ENCODE peak calls at places on chromosomes 12 and 14, in ten cellular contexts. L, Z, R, B, T, A, N, S, C and W are unnamed samples. For H3K4me1, the result is how much of the 10 kb centered on the place peaks cover.

GRCh38 chr12:124761876-124762275 is 101.8 kb downstream of the SCARB1 start:
- DNase-seq in N (no peak), R (no peak), C (no peak), L (no peak), Z (no peak), B (peak), S (peak), A (no peak), T (no peak), W (no peak)

GRCh38 chr12:123153906-123154305 is 3.0 kb upstream of the PITPNM2 start:
- DNase-seq in L (no peak), N (no peak), T (peak), Z (no peak), C (no peak), B (no peak), A (no peak), S (no peak), R (no peak), W (no peak)

GRCh38 chr14:94345344-94346072 is 22.4 kb upstream of the SERPINA6 start:
- DNase-seq in R (no peak), N (no peak), Z (no peak), B (peak), S (no peak), T (no peak), A (no peak), L (peak), C (no peak), W (peak)

GRCh38 chr12:103331643-103332042 is 164.1 kb downstream of the C12orf42 start:
- DNase-seq in B (no peak), L (no peak), T (no peak), A (no peak), N (no peak), S (no peak), R (no peak), Z (no peak), C (no peak), W (no peak)

GRCh38 chr14:73369433-73369832 is 88.9 kb downstream of the NUMB start:
- DNase-seq in T (no peak), R (no peak), Z (no peak), C (no peak), L (no peak), B (no peak), N (no peak), A (no peak), S (no peak), W (no peak)

GRCh38 chr14:60734465-60735242 is at the start of gene MNAT1:
- DNase-seq in R (peak), A (peak), N (no peak), Z (peak), T (peak), S (peak), C (peak), B (peak), L (peak), W (peak)

GRCh38 chr12:130526813-130527212 is 189.1 kb downstream of the PIWIL1 start:
- DNase-seq in A (peak), S (peak), C (no peak), Z (peak), N (no peak), T (peak), R (no peak), B (no peak), L (no peak), W (no peak)

GRCh38 chr12:6226002-6226700 is 26.0 kb downstream of the CD9 start:
- DNase-seq in A (peak), T (no peak), Z (peak), C (peak), S (no peak), R (no peak), L (peak), B (peak), N (no peak), W (peak)

GRCh38 chr12:71846322-71846940 is 6.9 kb downstream of the TBC1D15 start:
- DNase-seq in L (peak), R (no peak), C (no peak), Z (no peak), A (no peak), T (no peak), N (no peak), S (peak), B (peak), W (no peak)

GRCh38 chr14:88533203-88533602 is 21.6 kb downstream of the PTPN21 start:
- DNase-seq in R (no peak), A (no peak), T (no peak), B (no peak), C (no peak), Z (no peak), L (peak), S (no peak), N (no peak), W (no peak)

GRCh38 chr12:108457006-108457733 is 57.9 kb upstream of the FICD start:
- DNase-seq in N (no peak), Z (no peak), L (peak), R (no peak), B (peak), A (peak), C (peak), S (peak), T (peak), W (no peak)

GRCh38 chr12:70448371-70448770 is 82.3 kb downstream of the KCNMB4 start:
- DNase-seq in R (no peak), N (no peak), B (peak), T (no peak), L (no peak), C (no peak), Z (no peak), A (peak), S (no peak), W (no peak)

GRCh38 chr12:94220804-94221203 is 72.4 kb downstream of the PLXNC1 start:
- DNase-seq in B (no peak), N (no peak), S (no peak), C (no peak), T (no peak), A (no peak), Z (no peak), R (no peak), L (no peak), W (no peak)
- TF ChIP-seq CTCF in B (no peak), N (no peak), S (no peak), C (no peak), T (no peak), A (no peak), Z (no peak), R (no peak), L (no peak), W (no peak)

DNA sequence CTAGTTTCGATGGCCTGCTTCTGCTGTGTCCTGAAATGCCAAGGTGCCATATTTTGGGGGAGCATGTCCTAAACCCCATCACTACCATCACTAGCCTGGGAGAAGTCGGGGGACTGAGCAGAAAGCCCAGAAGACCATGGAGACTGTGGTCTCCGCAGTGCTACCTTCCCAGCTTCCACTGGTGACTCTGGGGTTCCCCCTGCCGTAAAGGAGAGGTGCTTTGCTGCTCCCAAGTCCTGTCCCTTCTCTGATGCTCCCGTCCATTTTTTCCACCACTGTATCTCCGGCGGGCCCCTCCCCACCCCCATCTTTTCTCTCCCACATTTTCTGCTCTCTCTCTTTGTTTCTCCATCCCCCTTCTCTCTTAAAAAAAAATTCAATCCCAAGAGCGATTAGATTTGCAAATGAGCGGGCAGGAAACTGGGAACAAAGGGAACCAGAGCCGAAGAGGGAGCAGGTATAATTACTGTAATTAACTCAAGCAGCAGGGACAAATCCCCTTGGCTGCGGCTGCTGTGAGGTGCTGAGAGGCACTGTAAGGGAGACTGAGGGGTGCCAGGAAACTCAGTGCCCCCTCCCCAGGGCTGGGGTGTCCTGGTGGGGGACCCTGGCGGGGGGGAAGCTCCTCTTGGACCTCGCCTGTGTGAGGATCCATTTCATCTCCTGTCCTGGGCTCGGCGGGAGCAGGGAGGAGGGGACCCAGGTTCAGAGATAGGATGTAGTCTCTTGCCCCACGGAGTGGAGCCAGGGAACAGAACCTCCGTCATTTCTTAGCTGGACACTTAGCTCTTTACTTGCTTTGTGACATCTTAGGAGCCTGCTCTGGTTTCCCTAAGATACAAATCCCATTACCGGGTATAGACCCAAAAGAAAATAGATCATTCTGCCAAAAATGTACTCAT is 140.5 kb upstream of the NRXN3 start:
- DNase-seq in N (no peak), R (no peak), S (no peak), L (no peak), A (no peak), C (no peak), B (no peak), Z (no peak), T (peak), W (no peak)
- H3K4me3 ChIP-seq in N (no peak), R (no peak), S (no peak), L (no peak), A (no peak), C (no peak), B (no peak), Z (no peak), T (peak), W (no peak)

GRCh38 chr14:59391388-59391787 is 73.8 kb downstream of the GPR135 start:
- DNase-seq in Z (no peak), R (no peak), L (no peak), B (no peak), C (no peak), N (no peak), T (no peak), A (no peak), S (no peak), W (no peak)

GRCh38 chr14:59395672-59396071 is 69.5 kb downstream of the GPR135 start:
- DNase-seq in S (no peak), C (no peak), R (no peak), A (no peak), T (no peak), Z (no peak), N (no peak), B (no peak), L (no peak), W (no peak)

GRCh38 chr14:59389936-59390335 is 75.2 kb downstream of the GPR135 start:
- DNase-seq in S (no peak), Z (no peak), B (no peak), A (no peak), L (peak), T (no peak), N (no peak), R (no peak), C (no peak), W (no peak)

GRCh38 chr14:59398841-59399240 is 66.3 kb downstream of the GPR135 start:
- DNase-seq in B (no peak), A (no peak), C (no peak), T (no peak), R (no peak), S (no peak), N (no peak), Z (no peak), L (no peak), W (no peak)

DNA sequence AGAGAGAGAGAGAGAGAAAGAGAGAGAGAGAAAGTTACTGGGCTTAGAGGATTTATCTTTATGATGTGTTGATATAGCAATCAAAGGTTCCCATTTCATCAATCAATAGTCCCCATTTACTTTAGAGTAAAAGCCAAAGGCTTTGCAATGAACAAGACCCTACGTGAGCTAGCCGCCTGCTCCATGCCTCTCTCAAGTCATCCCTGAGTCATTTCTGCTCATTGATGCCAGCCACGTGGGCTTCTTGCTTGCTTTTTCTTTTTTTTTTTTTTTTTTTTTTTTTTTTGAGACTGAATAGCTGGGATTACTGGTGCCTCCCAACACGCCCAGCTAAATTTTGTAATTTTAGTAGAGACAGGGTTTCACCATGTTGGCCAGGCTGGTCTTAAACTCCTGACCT is 70.9 kb downstream of the GPR135 start:
- DNase-seq in A (no peak), N (no peak), B (peak), C (no peak), S (no peak), L (no peak), Z (no peak), T (no peak), R (no peak), W (no peak)
- H3K4me1 ChIP-seq in A (under half), N (under half), B (under half), C (under half), S (under half), L (under half), Z (under half), T (under half), R (under half), W (under half)

DNA sequence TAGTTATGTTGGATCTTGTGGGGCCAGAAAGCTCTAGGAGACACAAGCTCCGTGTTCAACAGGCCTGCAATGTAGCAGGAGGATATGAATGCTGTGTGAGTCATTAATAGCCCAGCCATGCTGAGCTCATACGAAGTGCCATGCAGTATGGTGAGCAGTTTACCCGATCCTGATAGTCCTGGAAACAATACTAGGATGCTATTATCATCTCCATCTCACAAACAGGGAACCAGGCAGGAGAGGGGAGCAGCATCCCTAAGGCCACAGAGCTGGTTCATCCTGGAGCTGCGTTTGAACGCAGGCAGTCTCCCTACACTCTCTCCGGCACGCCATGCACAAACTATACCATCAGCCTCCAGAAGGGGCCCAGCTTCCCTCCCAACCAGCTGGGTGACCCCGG is 20.5 kb downstream of the TTC7B start:
- DNase-seq in L (peak), S (no peak), B (peak), A (no peak), R (no peak), N (no peak), C (no peak), Z (peak), T (no peak), W (no peak)
- TF ChIP-seq CTCF in L (no peak), S (no peak), B (no peak), A (no peak), R (no peak), N (no peak), C (no peak), Z (no peak), T (no peak), W (no peak)

DNA sequence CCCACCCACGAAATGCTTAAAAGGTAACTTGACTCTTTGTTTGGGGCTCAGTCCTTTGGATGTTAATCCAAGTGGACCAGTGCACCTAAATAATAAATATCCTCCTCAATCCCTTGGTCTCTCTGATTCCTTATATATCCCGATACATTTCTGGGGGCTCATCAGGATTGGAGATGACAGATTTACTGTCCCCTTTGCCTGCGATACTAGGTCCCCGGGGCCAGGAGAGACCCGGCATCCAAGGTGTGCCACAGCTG is 26.2 kb downstream of the KLRK1 start:
- DNase-seq in S (no peak), C (no peak), A (no peak), N (no peak), T (no peak), B (no peak), R (no peak), L (no peak), Z (no peak), W (no peak)
- H3K4me3 ChIP-seq in S (no peak), C (no peak), A (peak), N (peak), T (no peak), B (peak), R (no peak), L (no peak), Z (peak), W (peak)

GRCh38 chr14:80930095-80930494 is 11.4 kb downstream of the CEP128 start:
- DNase-seq in R (no peak), S (no peak), C (no peak), L (no peak), T (no peak), B (no peak), Z (no peak), N (no peak), A (no peak), W (no peak)

GRCh38 chr14:80930836-80931389 is 10.6 kb downstream of the CEP128 start:
- DNase-seq in T (no peak), A (no peak), N (no peak), C (no peak), B (peak), Z (no peak), R (no peak), S (no peak), L (peak), W (no peak)

GRCh38 chr14:80927385-80927989 is 14.1 kb downstream of the CEP128 start:
- DNase-seq in A (no peak), S (peak), T (peak), N (no peak), R (no peak), C (no peak), Z (no peak), L (no peak), B (no peak), W (no peak)

GRCh38 chr14:80933282-80933681 is 8.3 kb downstream of the CEP128 start:
- DNase-seq in S (no peak), R (no peak), B (no peak), Z (no peak), T (no peak), C (no peak), L (no peak), A (no peak), N (no peak), W (no peak)
- H3K4me1 ChIP-seq in S (under half), R (under half), B (under half), Z (under half), T (under half), C (under half), L (under half), A (under half), N (under half), W (under half)

GRCh38 chr12:29517265-29517664 is 19.8 kb upstream of the OVCH1 start:
- DNase-seq in S (no peak), B (no peak), T (no peak), Z (no peak), L (no peak), N (no peak), R (peak), A (no peak), C (peak), W (no peak)
- TF ChIP-seq CTCF in S (no peak), B (no peak), T (peak), Z (no peak), L (no peak), N (no peak), R (no peak), A (no peak), C (peak), W (no peak)

GRCh38 chr12:9943244-9943643 is 11.1 kb upstream of the CLEC2A start:
- DNase-seq in T (no peak), A (no peak), N (no peak), B (no peak), S (no peak), C (peak), R (no peak), Z (no peak), L (no peak), W (no peak)

GRCh38 chr12:9947674-9948073 is 15.5 kb upstream of the CLEC2A start:
- DNase-seq in C (no peak), Z (no peak), N (no peak), A (no peak), R (no peak), B (no peak), S (no peak), T (no peak), L (no peak), W (no peak)

GRCh38 chr12:9944404-9944803 is 12.2 kb upstream of the CLEC2A start:
- DNase-seq in C (no peak), B (no peak), S (no peak), Z (no peak), R (no peak), N (no peak), T (no peak), A (no peak), L (no peak), W (no peak)

GRCh38 chr12:9951026-9951652 is 19.0 kb upstream of the CLEC2A start:
- DNase-seq in T (no peak), Z (no peak), C (no peak), N (no peak), B (no peak), L (no peak), R (no peak), S (no peak), A (no peak), W (no peak)

GRCh38 chr12:9948606-9949286 is 16.6 kb upstream of the CLEC2A start:
- DNase-seq in Z (no peak), C (no peak), N (no peak), S (no peak), A (no peak), T (no peak), R (no peak), B (no peak), L (no peak), W (no peak)
- H3K4me3 ChIP-seq in Z (no peak), C (no peak), N (no peak), S (no peak), A (no peak), T (no peak), R (no peak), B (no peak), L (no peak), W (no peak)

GRCh38 chr12:76720068-76720467 is 43.8 kb upstream of the ZDHHC17 start:
- DNase-seq in Z (no peak), T (no peak), R (no peak), S (peak), N (no peak), C (no peak), L (peak), A (no peak), B (peak), W (no peak)
- H3K4me1 ChIP-seq in Z (under half), T (under half), R (under half), S (under half), N (under half), C (under half), L (under half), A (under half), B (under half), W (under half)

GRCh38 chr12:2959508-2960431 is 573 bp downstream of the TEAD4 start:
- DNase-seq in S (peak), Z (peak), A (peak), T (peak), R (peak), N (no peak), C (peak), L (peak), B (peak), W (no peak)
- TF ChIP-seq CTCF in S (no peak), Z (peak), A (no peak), T (peak), R (no peak), N (no peak), C (no peak), L (no peak), B (no peak), W (no peak)